ENCODE peak calls at places on chromosomes 11 and 22, in nine cellular contexts. B, X, V, P, A, T, Z, K and F are unnamed samples.

GRCh38 chr22:35563211-35563610 is 22.6 kb downstream of the RASD2 start:
- DNase-seq in B (no peak), X (no peak), V (no peak), P (no peak), A (no peak), T (no peak), Z (no peak), K (no peak), F (no peak)

GRCh38 chr11:75760710-75761493 is 7.7 kb upstream of the DGAT2 start:
- DNase-seq in B (no peak), X (no peak), V (peak), P (no peak), A (no peak), T (no peak), Z (no peak), K (no peak), F (no peak)

GRCh38 chr11:45538939-45539338 is 126.5 kb downstream of the CHST1 start:
- DNase-seq in B (no peak), X (no peak), V (peak), P (no peak), A (no peak), T (no peak), Z (no peak), K (no peak), F (no peak)

GRCh38 chr11:61181489-61181888 is 20.3 kb upstream of the VPS37C start:
- DNase-seq in B (no peak), X (no peak), V (no peak), P (no peak), A (no peak), T (no peak), Z (no peak), K (no peak), F (no peak)

GRCh38 chr11:78354741-78355705 is 62.6 kb downstream of the GAB2 start:
- DNase-seq in B (no peak), X (no peak), V (no peak), P (no peak), A (peak), T (no peak), Z (no peak), K (no peak), F (no peak)

GRCh38 chr11:117096140-117096972 is 1.9 kb downstream of the SIK3 start:
- DNase-seq in B (no peak), X (peak), V (peak), P (no peak), A (no peak), T (peak), Z (no peak), K (no peak), F (no peak)

GRCh38 chr11:93468286-93468685 is 74.9 kb downstream of the SMCO4 start:
- DNase-seq in B (no peak), X (no peak), V (no peak), P (no peak), A (no peak), T (no peak), Z (no peak), K (no peak), F (no peak)

GRCh38 chr11:99988105-99988907 is 698.8 kb upstream of the ARHGAP42 start:
- DNase-seq in B (no peak), X (no peak), V (peak), P (no peak), A (no peak), T (no peak), Z (no peak), K (no peak), F (no peak)

GRCh38 chr22:36027960-36028645 is 521 bp downstream of the RBFOX2 start:
- DNase-seq in B (no peak), X (no peak), V (no peak), P (no peak), A (peak), T (no peak), Z (no peak), K (no peak), F (no peak)

GRCh38 chr11:124812876-124813275 is 12.7 kb upstream of the MSANTD2 start:
- DNase-seq in B (no peak), X (no peak), V (peak), P (no peak), A (no peak), T (no peak), Z (no peak), K (no peak), F (no peak)

GRCh38 chr11:61764606-61765260 is 12.3 kb downstream of the MYRF start:
- DNase-seq in B (no peak), X (no peak), V (no peak), P (no peak), A (no peak), T (no peak), Z (peak), K (no peak), F (no peak)

GRCh38 chr11:120715239-120715638 is 203.7 kb downstream of the GRIK4 start:
- DNase-seq in B (no peak), X (peak), V (peak), P (no peak), A (no peak), T (no peak), Z (no peak), K (no peak), F (peak)

GRCh38 chr11:45021692-45022130 is 71.0 kb upstream of the TP53I11 start:
- DNase-seq in B (no peak), X (no peak), V (no peak), P (peak), A (no peak), T (no peak), Z (peak), K (peak), F (no peak)

GRCh38 chr11:68954970-68955958 is 25.5 kb downstream of the MRGPRD start:
- DNase-seq in B (no peak), X (peak), V (peak), P (peak), A (peak), T (no peak), Z (peak), K (peak), F (no peak)

GRCh38 chr11:128776434-128777284 is 82.8 kb downstream of the FLI1 start:
- DNase-seq in B (no peak), X (peak), V (peak), P (peak), A (no peak), T (no peak), Z (peak), K (peak), F (no peak)

GRCh38 chr11:69386594-69387408 is 92.8 kb downstream of the MYEOV start:
- DNase-seq in B (no peak), X (no peak), V (no peak), P (no peak), A (no peak), T (peak), Z (no peak), K (no peak), F (peak)

GRCh38 chr11:133403900-133404299 is 128.4 kb downstream of the OPCML start:
- DNase-seq in B (no peak), X (peak), V (no peak), P (no peak), A (no peak), T (no peak), Z (no peak), K (no peak), F (no peak)

GRCh38 chr11:61834278-61835004 is 6.3 kb downstream of the FADS2 start:
- DNase-seq in B (no peak), X (no peak), V (no peak), P (peak), A (no peak), T (peak), Z (peak), K (no peak), F (no peak)

GRCh38 chr11:17014321-17014773 is at the start of gene PLEKHA7:
- DNase-seq in B (no peak), X (peak), V (no peak), P (no peak), A (peak), T (no peak), Z (no peak), K (peak), F (peak)

GRCh38 chr11:6323291-6323905 is 3.1 kb upstream of the CAVIN3 start:
- DNase-seq in B (no peak), X (no peak), V (no peak), P (no peak), A (peak), T (no peak), Z (no peak), K (no peak), F (no peak)

GRCh38 chr22:17782621-17783020 is 8.4 kb upstream of the BID start:
- DNase-seq in B (no peak), X (no peak), V (no peak), P (peak), A (no peak), T (no peak), Z (no peak), K (no peak), F (no peak)

GRCh38 chr22:23831781-23832180 is 7.0 kb downstream of the DERL3 start:
- DNase-seq in B (no peak), X (no peak), V (no peak), P (peak), A (no peak), T (no peak), Z (peak), K (no peak), F (no peak)

GRCh38 chr11:121372671-121373429 is 79.3 kb upstream of the SORL1 start:
- DNase-seq in B (no peak), X (no peak), V (no peak), P (no peak), A (no peak), T (peak), Z (no peak), K (no peak), F (no peak)